ENCODE peak calls at places on chromosome X, in four cellular contexts. K, Q, R and P are unnamed samples.

GRCh38 chrX:39541881-39542280 is 555.9 kb downstream of the BCOR start:
- DNase-seq in K (no peak), Q (no peak), R (no peak), P (no peak)

GRCh38 chrX:11190745-11191510 is 79.8 kb downstream of the HCCS start:
- DNase-seq in K (peak), Q (no peak), R (no peak), P (no peak)

GRCh38 chrX:16175329-16175728 is 8.0 kb downstream of the MAGEB17 start:
- DNase-seq in K (no peak), Q (no peak), R (no peak), P (no peak)

GRCh38 chrX:154043003-154043402 is 23.3 kb upstream of the IRAK1 start:
- DNase-seq in K (no peak), Q (no peak), R (no peak), P (no peak)

GRCh38 chrX:8913665-8914409 is 112.7 kb upstream of the FAM9A start:
- DNase-seq in K (peak), Q (no peak), R (no peak), P (no peak)

GRCh38 chrX:153739754-153740486 is 15.3 kb downstream of the ABCD1 start:
- DNase-seq in K (no peak), Q (no peak), R (no peak), P (no peak)

GRCh38 chrX:154370300-154370881 is 4.0 kb downstream of the FLNA start:
- DNase-seq in K (no peak), Q (no peak), R (peak), P (no peak)

GRCh38 chrX:129983575-129984131 is 1.2 kb downstream of the BCORL1 start:
- DNase-seq in K (peak), Q (no peak), R (peak), P (no peak)

GRCh38 chrX:73817381-73818199 is 254.6 kb downstream of the CHIC1 start:
- DNase-seq in K (no peak), Q (no peak), R (no peak), P (no peak)

GRCh38 chrX:151796576-151796975 is 62.0 kb downstream of the CNGA2 start:
- DNase-seq in K (no peak), Q (no peak), R (no peak), P (no peak)

GRCh38 chrX:77785746-77786548 is at the start of gene ATRX:
- DNase-seq in K (peak), Q (peak), R (peak), P (peak)

GRCh38 chrX:63350551-63350950 is 581 bp downstream of the SPIN4 start:
- DNase-seq in K (peak), Q (peak), R (peak), P (no peak)

GRCh38 chrX:108271397-108271787 is 166.8 kb downstream of the COL4A6 start:
- DNase-seq in K (no peak), Q (no peak), R (no peak), P (no peak)

GRCh38 chrX:15301924-15302323 is 13.5 kb downstream of the ASB11 start:
- DNase-seq in K (peak), Q (no peak), R (no peak), P (no peak)

GRCh38 chrX:152904151-152905080 is 6.5 kb downstream of the ZNF185 start:
- DNase-seq in K (peak), Q (no peak), R (peak), P (no peak)

GRCh38 chrX:39857780-39858179 is 240.0 kb downstream of the BCOR start:
- DNase-seq in K (no peak), Q (no peak), R (peak), P (no peak)

GRCh38 chrX:148298737-148299136 is 201.7 kb upstream of the AFF2 start:
- DNase-seq in K (no peak), Q (no peak), R (no peak), P (no peak)

GRCh38 chrX:115367455-115367854 is 77.9 kb downstream of the LUZP4 start:
- DNase-seq in K (no peak), Q (no peak), R (no peak), P (no peak)

GRCh38 chrX:72309297-72310071 is 3.8 kb upstream of the CITED1 start:
- DNase-seq in K (no peak), Q (no peak), R (no peak), P (peak)

GRCh38 chrX:2626750-2627149 is 64.3 kb upstream of the CD99 start:
- DNase-seq in K (no peak), Q (no peak), R (no peak), P (no peak)

GRCh38 chrX:39897741-39898097 is 200.0 kb downstream of the BCOR start:
- DNase-seq in K (no peak), Q (no peak), R (no peak), P (no peak)

GRCh38 chrX:143635915-143636314 is at the start of gene SLITRK4:
- DNase-seq in K (no peak), Q (no peak), R (no peak), P (no peak)

GRCh38 chrX:19912-20571 is 261.1 kb upstream of the PLCXD1 start:
- DNase-seq in K (peak), Q (peak), R (peak), P (peak)

GRCh38 chrX:107676559-107677378 is 48.5 kb downstream of the PRPS1 start:
- DNase-seq in K (peak), Q (no peak), R (peak), P (peak)

GRCh38 chrX:111039606-111040005 is 56.4 kb upstream of the PAK3 start:
- DNase-seq in K (no peak), Q (no peak), R (no peak), P (no peak)

GRCh38 chrX:44314259-44314734 is 29.2 kb downstream of the EFHC2 start:
- DNase-seq in K (peak), Q (no peak), R (peak), P (no peak)

GRCh38 chrX:7582191-7582590 is 260.8 kb upstream of the VCX start:
- DNase-seq in K (no peak), Q (no peak), R (no peak), P (no peak)

GRCh38 chrX:6210230-6210629 is 18.4 kb downstream of the NLGN4X start:
- DNase-seq in K (no peak), Q (no peak), R (no peak), P (no peak)

GRCh38 chrX:70476166-70476933 is 31.7 kb downstream of the DLG3 start:
- DNase-seq in K (no peak), Q (no peak), R (no peak), P (no peak)

GRCh38 chrX:70476934-70477733 is 32.5 kb downstream of the DLG3 start:
- DNase-seq in K (peak), Q (no peak), R (peak), P (no peak)

GRCh38 chrX:70478521-70478920 is 33.9 kb downstream of the DLG3 start:
- DNase-seq in K (no peak), Q (no peak), R (no peak), P (no peak)

GRCh38 chrX:70479197-70479969 is 34.7 kb downstream of the DLG3 start:
- DNase-seq in K (peak), Q (peak), R (no peak), P (no peak)

DNA sequence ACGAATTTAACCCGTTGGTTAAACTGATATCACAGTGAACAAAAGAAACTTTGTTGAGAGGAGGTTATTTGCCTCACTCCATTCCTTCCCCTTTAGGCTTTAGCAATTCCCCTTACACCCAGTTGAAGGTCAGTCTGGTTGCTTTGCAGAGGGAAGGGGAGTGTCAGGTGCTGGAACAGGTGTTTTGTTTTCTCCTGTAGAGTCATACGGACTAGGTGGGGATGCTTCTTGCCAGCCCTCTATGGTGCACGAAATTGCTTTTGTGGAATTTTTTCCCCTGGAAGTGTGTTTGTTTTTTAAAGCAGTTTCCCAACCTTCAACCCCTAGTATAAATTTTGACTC is 33.1 kb downstream of the DLG3 start:
- DNase-seq in K (no peak), Q (peak), R (no peak), P (no peak)
- H3K4me3 ChIP-seq in K (no peak), Q (peak), R (no peak), P (no peak)

GRCh38 chrX:68286076-68286475 is 147.2 kb downstream of the OPHN1 start:
- DNase-seq in K (no peak), Q (no peak), R (no peak), P (no peak)
- TF ChIP-seq POLR2AphosphoS5 in K (no peak), Q (no peak), R (no peak), P (no peak)

GRCh38 chrX:103363046-103363445 is 6.7 kb downstream of the TCEAL9 start:
- DNase-seq in K (no peak), Q (no peak), R (no peak), P (no peak)

GRCh38 chrX:103361798-103362197 is 5.5 kb downstream of the TCEAL9 start:
- DNase-seq in K (no peak), Q (peak), R (no peak), P (no peak)

GRCh38 chrX:103360092-103360491 is 3.8 kb downstream of the TCEAL9 start:
- DNase-seq in K (no peak), Q (no peak), R (peak), P (no peak)

GRCh38 chrX:103362504-103362903 is 6.2 kb downstream of the TCEAL9 start:
- DNase-seq in K (no peak), Q (peak), R (no peak), P (no peak)

DNA sequence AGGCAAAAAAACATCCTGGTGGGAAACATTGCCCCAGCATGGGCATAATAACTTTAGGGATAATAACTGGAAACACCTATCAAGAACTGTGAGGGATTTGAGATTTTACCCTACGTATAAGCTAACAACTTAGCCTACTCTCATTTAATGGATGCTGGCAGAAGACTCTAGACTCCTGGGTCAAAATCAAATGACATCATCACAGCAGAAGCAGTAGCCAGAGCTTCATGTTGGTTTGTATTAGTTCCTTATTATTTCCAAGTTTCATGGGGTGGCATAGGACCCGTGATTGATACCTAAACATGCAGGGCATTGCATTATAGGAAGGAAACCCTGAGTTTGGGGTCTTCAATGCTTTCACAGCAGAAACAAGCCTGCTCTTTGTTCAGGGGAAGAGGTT is 4.6 kb downstream of the TCEAL9 start:
- DNase-seq in K (no peak), Q (no peak), R (no peak), P (no peak)
- H3K27ac ChIP-seq in K (no peak), Q (no peak), R (no peak), P (no peak)

DNA sequence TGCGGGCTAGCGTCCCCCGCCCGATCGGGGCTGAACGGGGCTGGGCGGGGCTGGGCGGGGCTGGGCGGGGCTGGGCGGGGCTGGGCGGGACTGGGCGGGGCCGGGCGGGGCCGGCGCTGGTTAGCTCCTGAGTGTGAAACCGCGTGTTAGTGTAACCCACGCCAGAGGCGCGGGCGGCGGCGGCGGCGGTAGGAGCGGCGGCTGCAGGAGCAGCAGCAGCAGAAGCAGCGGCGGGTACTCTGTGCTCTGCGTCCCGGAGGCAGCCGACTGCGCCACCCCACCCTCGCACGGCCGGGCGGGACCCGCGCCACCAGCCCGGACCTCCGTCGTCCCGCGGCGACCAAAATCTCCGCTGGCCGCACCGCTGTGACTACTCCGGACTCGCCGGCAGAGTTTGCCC is 128.1 kb downstream of the LAS1L start:
- DNase-seq in K (no peak), Q (no peak), R (no peak), P (no peak)
- H3K4me3 ChIP-seq in K (peak), Q (no peak), R (no peak), P (no peak)

GRCh38 chrX:24145340-24146186 is 4.0 kb upstream of the ZFX start:
- DNase-seq in K (no peak), Q (peak), R (peak), P (no peak)
- TF ChIP-seq POLR2AphosphoS5 in K (no peak), Q (no peak), R (no peak), P (no peak)